ENCODE peak calls at places on chromosomes 7 and 10, in seven cellular contexts. V is activated naive CD4-positive, alpha-beta T cell; T is PC-3; P is NCI-H510A; E is activated CD4-positive, alpha-beta T cell treated with anti-CD3 and anti-CD28 coated beads, Interleukin-2, amount 50 U/mL, for 24 hours; O is non-pigmented ciliary epithelial cell; N is lung. R is an unnamed sample.

GRCh38 chr10:12320892-12321291 is 28.5 kb upstream of the CAMK1D start:
- DNase-seq in V (no peak), T (no peak), P (no peak), E (no peak), O (no peak), N (no peak), R (no peak)

GRCh38 chr10:33901166-33901565 is 566.7 kb upstream of the NRP1 start:
- DNase-seq in V (no peak), T (peak), P (no peak), E (no peak), O (peak), N (no peak), R (peak)

GRCh38 chr7:88217675-88218427 is 2.0 kb downstream of the SRI start:
- DNase-seq in V (no peak), T (no peak), P (no peak), E (no peak), O (no peak), N (no peak), R (no peak)

GRCh38 chr10:61898435-61898778 is 3.1 kb upstream of the ARID5B start:
- DNase-seq in V (no peak), T (peak), P (no peak), E (no peak), O (no peak), N (no peak), R (no peak)

GRCh38 chr10:114259825-114260224 is 20.8 kb downstream of the VWA2 start:
- DNase-seq in V (no peak), T (no peak), P (no peak), E (no peak), O (no peak), N (peak), R (no peak)

GRCh38 chr10:64535131-64535867 is 1014.1 kb downstream of the REEP3 start:
- DNase-seq in V (no peak), T (no peak), P (no peak), E (no peak), O (no peak), N (no peak), R (no peak)

GRCh38 chr10:124917168-124917938 is 24.6 kb upstream of the ZRANB1 start:
- DNase-seq in V (peak), T (peak), P (peak), E (peak), O (no peak), N (peak), R (no peak)

GRCh38 chr10:1247598-1248261 is 191.5 kb downstream of the WDR37 start:
- DNase-seq in V (no peak), T (no peak), P (peak), E (no peak), O (no peak), N (no peak), R (no peak)

GRCh38 chr10:34994565-34995142 is 95.5 kb downstream of the CUL2 start:
- DNase-seq in V (peak), T (peak), P (no peak), E (peak), O (peak), N (peak), R (no peak)

GRCh38 chr7:11557627-11558026 is 274.4 kb downstream of the THSD7A start:
- DNase-seq in V (no peak), T (peak), P (no peak), E (no peak), O (no peak), N (no peak), R (no peak)

GRCh38 chr7:55020481-55020871 is 1.7 kb downstream of the EGFR start:
- DNase-seq in V (no peak), T (peak), P (no peak), E (no peak), O (no peak), N (peak), R (no peak)

GRCh38 chr10:12459776-12460175 is 110.4 kb downstream of the CAMK1D start:
- DNase-seq in V (no peak), T (no peak), P (no peak), E (no peak), O (no peak), N (no peak), R (no peak)

GRCh38 chr10:97020452-97021400 is 165.0 kb downstream of the SLIT1 start:
- DNase-seq in V (no peak), T (no peak), P (peak), E (no peak), O (no peak), N (no peak), R (no peak)

GRCh38 chr10:128070161-128070560 is 56.1 kb downstream of the MKI67 start:
- DNase-seq in V (no peak), T (no peak), P (no peak), E (no peak), O (no peak), N (no peak), R (no peak)

R was measured in thoracic aorta.